ENCODE peak calls at places on chromosomes 2 and 18, in six cellular contexts. E, P, C, Z, L and S are unnamed samples.

GRCh38 chr2:129135017-129135416 is 816.3 kb upstream of the HS6ST1 start:
- DNase-seq in E (no peak), P (no peak), C (no peak), Z (no peak), L (no peak), S (no peak)

GRCh38 chr2:162185833-162186232 is 33.8 kb upstream of the GCG start:
- DNase-seq in E (no peak), P (no peak), C (no peak), Z (no peak), L (no peak), S (no peak)

GRCh38 chr2:182715121-182715895 is 749 bp upstream of the DNAJC10 start:
- DNase-seq in E (no peak), P (peak), C (no peak), Z (no peak), L (peak), S (no peak)

GRCh38 chr18:68083776-68084175 is 567.3 kb upstream of the DSEL start:
- DNase-seq in E (no peak), P (no peak), C (no peak), Z (no peak), L (peak), S (no peak)

GRCh38 chr2:200302940-200303727 is 3.4 kb upstream of the SPATS2L start:
- DNase-seq in E (no peak), P (peak), C (peak), Z (no peak), L (peak), S (no peak)

GRCh38 chr2:219107837-219108236 is 47.1 kb upstream of the IHH start:
- DNase-seq in E (no peak), P (no peak), C (no peak), Z (peak), L (no peak), S (no peak)

GRCh38 chr2:3460831-3461544 is 58.3 kb downstream of the ADI1 start:
- DNase-seq in E (no peak), P (no peak), C (no peak), Z (no peak), L (no peak), S (no peak)

GRCh38 chr2:84700006-84700405 is 180.9 kb downstream of the TRABD2A start:
- DNase-seq in E (no peak), P (no peak), C (no peak), Z (no peak), L (no peak), S (no peak)

GRCh38 chr2:177832611-177833133 is 239.9 kb downstream of the PDE11A start:
- DNase-seq in E (no peak), P (no peak), C (no peak), Z (no peak), L (no peak), S (no peak)

GRCh38 chr2:145091011-145091744 is 571.3 kb upstream of the ZEB2 start:
- DNase-seq in E (no peak), P (peak), C (no peak), Z (no peak), L (peak), S (no peak)

GRCh38 chr2:121282800-121283382 is 2.1 kb downstream of the TFCP2L1 start:
- DNase-seq in E (no peak), P (no peak), C (no peak), Z (peak), L (no peak), S (no peak)

GRCh38 chr2:190412971-190413370 is 4.8 kb downstream of the MFSD6 start:
- DNase-seq in E (no peak), P (no peak), C (no peak), Z (no peak), L (no peak), S (no peak)

GRCh38 chr2:60441791-60442190 is 111.7 kb downstream of the BCL11A start:
- DNase-seq in E (no peak), P (no peak), C (no peak), Z (no peak), L (no peak), S (no peak)

GRCh38 chr2:104871566-104872033 is 17.7 kb downstream of the POU3F3 start:
- DNase-seq in E (no peak), P (no peak), C (no peak), Z (no peak), L (no peak), S (no peak)

GRCh38 chr2:160868891-160869290 is 291.3 kb upstream of the TANK start:
- DNase-seq in E (no peak), P (peak), C (no peak), Z (no peak), L (peak), S (no peak)

GRCh38 chr18:26531600-26532150 is 16.7 kb downstream of the KCTD1 start:
- DNase-seq in E (no peak), P (no peak), C (no peak), Z (no peak), L (no peak), S (no peak)

GRCh38 chr2:171615071-171615470 is 72.2 kb upstream of the DYNC1I2 start:
- DNase-seq in E (no peak), P (peak), C (no peak), Z (no peak), L (peak), S (no peak)

GRCh38 chr2:57376985-57377384 is 669.6 kb upstream of the VRK2 start:
- DNase-seq in E (no peak), P (peak), C (no peak), Z (no peak), L (peak), S (no peak)

GRCh38 chr2:241936457-241937133 is 67.1 kb downstream of the RTP5 start:
- DNase-seq in E (no peak), P (no peak), C (no peak), Z (no peak), L (no peak), S (no peak)

GRCh38 chr2:75375646-75376582 is 176.6 kb upstream of the TACR1 start:
- DNase-seq in E (no peak), P (peak), C (no peak), Z (no peak), L (no peak), S (no peak)

GRCh38 chr2:105437708-105438103 is 38.9 kb upstream of the FHL2 start:
- DNase-seq in E (no peak), P (peak), C (no peak), Z (no peak), L (peak), S (no peak)

GRCh38 chr18:59009846-59010245 is 129.8 kb upstream of the SEC11C start:
- DNase-seq in E (no peak), P (no peak), C (no peak), Z (no peak), L (no peak), S (no peak)

GRCh38 chr18:3720818-3721545 is 271.0 kb downstream of the TGIF1 start:
- DNase-seq in E (no peak), P (no peak), C (no peak), Z (no peak), L (no peak), S (no peak)

GRCh38 chr18:50751490-50751889 is 68.3 kb downstream of the MRO start:
- DNase-seq in E (no peak), P (no peak), C (no peak), Z (no peak), L (no peak), S (no peak)

GRCh38 chr2:25339791-25340339 is 1.9 kb downstream of the DNMT3A start:
- DNase-seq in E (peak), P (no peak), C (no peak), Z (peak), L (no peak), S (no peak)

GRCh38 chr2:142857247-142858154 is 20.0 kb upstream of the KYNU start:
- DNase-seq in E (no peak), P (peak), C (no peak), Z (no peak), L (peak), S (no peak)

GRCh38 chr2:167607211-167607610 is 640.2 kb downstream of the STK39 start:
- DNase-seq in E (no peak), P (no peak), C (no peak), Z (no peak), L (peak), S (no peak)

GRCh38 chr2:216279459-216279858 is 92.8 kb downstream of the MARCHF4 start:
- DNase-seq in E (no peak), P (peak), C (no peak), Z (no peak), L (peak), S (no peak)

GRCh38 chr2:73292316-73292905 is 937 bp downstream of the EGR4 start:
- DNase-seq in E (peak), P (no peak), C (no peak), Z (no peak), L (no peak), S (no peak)

GRCh38 chr18:7273301-7273911 is 42.5 kb downstream of the LRRC30 start:
- DNase-seq in E (no peak), P (peak), C (no peak), Z (peak), L (peak), S (peak)

GRCh38 chr18:7269903-7270302 is 39.0 kb downstream of the LRRC30 start:
- DNase-seq in E (no peak), P (no peak), C (no peak), Z (no peak), L (no peak), S (no peak)

GRCh38 chr18:7272268-7273049 is 41.6 kb downstream of the LRRC30 start:
- DNase-seq in E (peak), P (peak), C (no peak), Z (peak), L (peak), S (no peak)
- TF ChIP-seq CTCF in E (peak), P (peak), C (no peak), Z (peak), L (peak), S (peak)

DNA sequence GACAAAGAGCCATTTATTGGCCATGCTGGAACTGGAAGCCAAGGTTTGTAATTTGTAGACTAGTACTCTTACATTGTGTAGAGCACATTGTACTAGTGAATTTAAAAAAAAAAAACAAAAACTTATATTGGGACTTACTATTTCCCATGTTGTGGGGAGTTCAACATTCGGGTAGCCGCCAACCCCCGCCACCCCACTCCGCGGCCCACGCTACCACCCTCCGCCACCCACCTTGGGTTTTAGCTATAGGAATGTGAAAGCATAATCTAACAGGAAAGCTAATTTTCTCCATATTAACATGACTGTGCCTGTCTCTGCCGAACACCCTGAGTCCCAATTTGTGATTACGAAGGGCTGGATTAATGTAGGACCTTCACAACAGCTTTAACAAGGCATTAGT is 275.8 kb downstream of the FIGN start:
- DNase-seq in E (no peak), P (no peak), C (no peak), Z (no peak), L (no peak), S (no peak)
- TF ChIP-seq CTCF in E (no peak), P (no peak), C (no peak), Z (no peak), L (no peak), S (no peak)

GRCh38 chr2:70039366-70039765 is 47.9 kb upstream of the PCBP1 start:
- DNase-seq in E (no peak), P (no peak), C (no peak), Z (no peak), L (no peak), S (no peak)
- TF ChIP-seq CTCF in E (no peak), P (no peak), C (no peak), Z (no peak), L (no peak), S (no peak)

DNA sequence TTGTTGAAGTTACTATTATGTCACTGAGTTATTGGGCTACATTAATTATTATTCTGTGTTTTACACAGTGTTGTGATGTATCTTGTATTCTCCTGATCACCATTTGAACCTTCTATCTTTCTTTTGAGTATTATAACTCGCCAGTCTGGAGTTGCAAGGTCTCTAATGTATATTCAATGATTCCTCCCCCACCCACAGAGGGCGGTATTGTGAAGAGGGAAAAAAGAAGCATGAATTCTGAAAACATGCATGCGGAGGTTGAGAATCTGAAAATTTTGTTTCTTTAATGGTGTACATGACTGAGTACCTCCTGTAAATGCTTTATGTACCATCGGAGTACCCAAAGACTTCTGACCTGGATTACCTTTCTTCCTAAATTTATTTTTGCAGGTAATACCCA is 266.6 kb downstream of the NR4A2 start:
- DNase-seq in E (no peak), P (no peak), C (peak), Z (no peak), L (no peak), S (no peak)
- TF ChIP-seq CTCF in E (no peak), P (peak), C (peak), Z (peak), L (no peak), S (no peak)

DNA sequence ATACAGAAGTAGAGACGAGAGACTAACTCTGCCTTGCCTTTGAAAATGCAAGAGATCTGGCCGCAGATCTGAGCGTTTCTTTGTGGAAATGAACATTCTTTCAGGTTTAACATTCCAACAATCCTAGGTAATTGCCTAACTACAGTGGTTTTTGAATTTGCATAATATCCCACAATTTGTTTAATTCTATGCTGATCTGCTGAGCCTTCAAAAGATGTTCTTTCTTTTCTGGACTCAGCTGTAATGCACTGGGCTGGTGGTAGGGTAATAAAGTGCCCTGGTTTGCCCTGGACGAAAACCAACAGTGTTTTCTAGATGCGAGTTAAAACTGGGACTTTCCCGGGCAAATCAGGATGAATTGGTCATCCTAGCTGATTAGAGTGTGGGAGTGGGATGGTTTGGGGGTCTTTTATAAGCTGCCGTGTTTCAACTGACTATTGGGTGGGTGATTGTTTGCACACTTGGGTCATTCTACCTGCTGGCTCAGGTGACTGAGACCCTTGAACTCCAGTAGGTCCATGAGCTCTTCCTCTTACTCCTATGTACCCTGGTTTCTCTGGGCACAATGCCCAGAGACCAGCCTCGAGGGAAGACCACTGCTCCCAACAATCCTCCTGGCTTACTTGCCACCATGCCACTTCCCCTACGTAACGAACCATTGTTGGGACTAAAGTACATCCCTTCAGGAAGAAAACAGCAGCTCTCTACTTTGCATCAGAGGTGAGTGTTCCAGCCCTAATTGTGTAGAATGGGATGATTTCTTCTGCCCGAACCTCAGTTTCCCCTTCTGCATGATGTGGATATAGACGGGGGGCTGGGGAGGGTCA is 3.4 kb upstream of the PAX8 start:
- DNase-seq in E (no peak), P (no peak), C (no peak), Z (no peak), L (peak), S (no peak)
- TF ChIP-seq CTCF in E (no peak), P (no peak), C (no peak), Z (no peak), L (no peak), S (no peak)

GRCh38 chr2:98025481-98026037 is 29.8 kb upstream of the TMEM131 start:
- DNase-seq in E (no peak), P (no peak), C (no peak), Z (no peak), L (no peak), S (no peak)
- TF ChIP-seq CTCF in E (no peak), P (no peak), C (no peak), Z (peak), L (no peak), S (peak)